ENCODE peak calls at places on chromosomes 6 and 20, in ten cellular contexts. S, B, N, Q, R, F, M, I, G and V are unnamed samples.

GRCh38 chr6:44219053-44219814 is 2.5 kb downstream of the MYMX start:
- DNase-seq in N (no peak), Q (no peak), M (peak), B (peak), S (peak), G (peak), F (peak), R (peak), I (peak), V (peak)

GRCh38 chr6:22221630-22222029 is 75.2 kb downstream of the PRL start:
- DNase-seq in Q (no peak), G (no peak), B (no peak), R (no peak), M (no peak), I (no peak), S (no peak), F (no peak), N (peak), V (no peak)

GRCh38 chr6:160378218-160378617 is 30.0 kb downstream of the SLC22A3 start:
- DNase-seq in F (no peak), R (no peak), N (no peak), Q (no peak), S (no peak), G (peak), B (no peak), I (no peak), M (no peak), V (no peak)

GRCh38 chr20:41085606-41086005 is 51.7 kb upstream of the PLCG1 start:
- DNase-seq in B (no peak), N (no peak), I (no peak), S (no peak), M (no peak), G (no peak), R (no peak), Q (no peak), F (no peak), V (no peak)

GRCh38 chr6:31836676-31837611 is 9.4 kb downstream of the HSPA1B start:
- DNase-seq in F (no peak), N (peak), R (no peak), M (no peak), I (no peak), B (no peak), Q (no peak), G (no peak), S (no peak), V (no peak)

GRCh38 chr20:58817748-58818147 is 33.0 kb downstream of the GNAS-AS1 start:
- DNase-seq in R (no peak), M (no peak), I (no peak), Q (no peak), F (no peak), N (no peak), G (no peak), B (no peak), S (no peak), V (no peak)

GRCh38 chr6:37630281-37630799 is 67.3 kb downstream of the MDGA1 start:
- DNase-seq in F (no peak), Q (no peak), B (no peak), N (peak), S (peak), I (no peak), R (no peak), M (no peak), G (peak), V (no peak)

GRCh38 chr6:160692369-160692959 is 9.6 kb upstream of the PLG start:
- DNase-seq in N (no peak), R (no peak), S (no peak), G (no peak), M (no peak), Q (no peak), B (no peak), F (no peak), I (no peak), V (no peak)

GRCh38 chr6:166813461-166813860 is 142.9 kb downstream of the RNASET2 start:
- DNase-seq in S (no peak), N (no peak), M (no peak), Q (no peak), R (no peak), F (no peak), B (no peak), G (no peak), I (no peak), V (no peak)

GRCh38 chr6:47456536-47456975 is 21.0 kb upstream of the CD2AP start:
- DNase-seq in M (no peak), N (no peak), R (no peak), B (no peak), I (no peak), F (no peak), Q (no peak), S (no peak), G (no peak), V (no peak)

GRCh38 chr20:11544029-11544678 is 373.5 kb upstream of the BTBD3 start:
- DNase-seq in I (no peak), B (peak), N (peak), M (peak), F (peak), G (peak), S (no peak), Q (no peak), R (no peak), V (peak)

GRCh38 chr6:111631930-111632460 is 26.3 kb upstream of the TRAF3IP2 start:
- DNase-seq in F (no peak), M (peak), I (no peak), S (no peak), N (no peak), B (no peak), Q (no peak), G (no peak), R (no peak), V (no peak)

GRCh38 chr6:19153270-19153980 is 683.7 kb upstream of the ID4 start:
- DNase-seq in F (no peak), I (no peak), B (no peak), N (peak), S (no peak), Q (no peak), G (no peak), M (no peak), R (peak), V (no peak)

GRCh38 chr20:12179692-12180091 is 262.0 kb downstream of the BTBD3 start:
- DNase-seq in M (no peak), Q (no peak), B (no peak), S (no peak), G (no peak), N (no peak), I (no peak), F (no peak), R (no peak), V (no peak)

GRCh38 chr20:15637971-15638754 is 935.1 kb downstream of the KIF16B start:
- DNase-seq in S (no peak), N (no peak), G (no peak), R (no peak), F (no peak), Q (no peak), I (no peak), M (no peak), B (no peak), V (peak)

GRCh38 chr20:32457476-32457986 is 99.4 kb downstream of the ASXL1 start:
- DNase-seq in S (peak), F (peak), M (peak), Q (no peak), G (no peak), I (no peak), B (peak), N (peak), R (no peak), V (peak)

GRCh38 chr20:63628246-63628975 is 1.5 kb upstream of the GMEB2 start:
- DNase-seq in I (peak), F (peak), B (peak), R (peak), M (peak), Q (peak), S (peak), G (no peak), N (peak), V (no peak)

GRCh38 chr6:36198986-36199385 is 2.4 kb downstream of the BRPF3 start:
- DNase-seq in B (no peak), F (no peak), G (no peak), N (no peak), Q (no peak), M (no peak), I (no peak), S (no peak), R (no peak), V (no peak)

GRCh38 chr20:62494537-62494936 is 18.7 kb upstream of the GATA5 start:
- DNase-seq in Q (no peak), N (no peak), S (no peak), R (no peak), M (no peak), G (no peak), I (no peak), B (peak), F (no peak), V (no peak)

GRCh38 chr6:87829622-87830121 is 127.6 kb upstream of the AKIRIN2 start:
- DNase-seq in F (no peak), N (no peak), Q (no peak), M (no peak), B (no peak), S (no peak), R (no peak), I (no peak), G (no peak), V (no peak)

GRCh38 chr6:51702851-51703250 is 384.6 kb downstream of the PKHD1 start:
- DNase-seq in S (no peak), Q (no peak), R (no peak), G (no peak), M (no peak), N (no peak), I (no peak), F (no peak), B (no peak), V (no peak)

GRCh38 chr6:146224988-146225387 is 196.1 kb downstream of the GRM1 start:
- DNase-seq in Q (no peak), M (no peak), R (no peak), F (no peak), S (no peak), I (no peak), B (no peak), G (no peak), N (no peak), V (no peak)

GRCh38 chr6:128516514-128516898 is 3.9 kb downstream of the PTPRK start:
- DNase-seq in S (no peak), M (no peak), R (no peak), N (no peak), Q (no peak), B (no peak), I (no peak), F (no peak), G (no peak), V (no peak)

GRCh38 chr6:53492860-53493634 is 51.9 kb downstream of the GCLC start:
- DNase-seq in I (no peak), S (no peak), R (no peak), F (peak), N (peak), M (no peak), B (no peak), Q (no peak), G (no peak), V (no peak)

GRCh38 chr6:147205690-147206600 is 1.7 kb downstream of the STXBP5 start:
- DNase-seq in G (no peak), B (no peak), F (no peak), M (no peak), S (no peak), I (no peak), N (peak), R (no peak), Q (no peak), V (no peak)

GRCh38 chr6:14706378-14706929 is 539.4 kb upstream of the JARID2 start:
- DNase-seq in I (no peak), B (peak), G (no peak), Q (no peak), M (no peak), N (peak), R (peak), F (no peak), S (peak), V (no peak)

GRCh38 chr6:113645576-113645970 is 211.6 kb upstream of the MARCKS start:
- DNase-seq in B (no peak), M (no peak), G (no peak), F (no peak), R (no peak), N (peak), Q (no peak), S (no peak), I (no peak), V (no peak)

GRCh38 chr6:35415065-35415880 is 36.9 kb upstream of the FANCE start:
- DNase-seq in F (no peak), I (no peak), S (peak), R (peak), M (peak), G (peak), Q (peak), N (peak), B (peak), V (peak)

GRCh38 chr6:42877695-42878094 is 1.7 kb upstream of the RPL7L1 start:
- DNase-seq in B (no peak), Q (no peak), N (no peak), M (no peak), F (no peak), R (no peak), I (no peak), S (no peak), G (no peak), V (no peak)

GRCh38 chr6:42879372-42880239 is at the start of gene RPL7L1:
- DNase-seq in B (peak), F (peak), Q (peak), M (peak), S (peak), R (peak), G (peak), I (peak), N (peak), V (peak)
- TF ChIP-seq CTCF in B (no peak), F (no peak), Q (no peak), M (no peak), S (no peak), R (peak), G (no peak), I (no peak), N (no peak), V (peak)

GRCh38 chr6:150076196-150076893 is 7.4 kb upstream of the ULBP3 start:
- DNase-seq in F (no peak), N (no peak), G (no peak), Q (no peak), S (no peak), I (no peak), R (no peak), M (no peak), B (no peak), V (no peak)
- TF ChIP-seq CTCF in F (no peak), N (peak), G (no peak), Q (no peak), S (no peak), I (no peak), R (no peak), M (peak), B (no peak), V (peak)

GRCh38 chr6:168815229-168815628 is 374.2 kb downstream of the SMOC2 start:
- DNase-seq in S (no peak), R (no peak), F (no peak), B (no peak), M (no peak), Q (no peak), N (no peak), I (no peak), G (no peak), V (no peak)
- TF ChIP-seq CTCF in S (no peak), R (no peak), F (no peak), B (peak), M (peak), Q (no peak), N (peak), I (no peak), G (no peak), V (peak)

GRCh38 chr6:81752084-81752968 is at the start of gene TENT5A:
- DNase-seq in S (peak), Q (peak), G (peak), F (peak), R (peak), N (peak), M (peak), B (peak), I (peak), V (peak)

GRCh38 chr6:81754906-81755305 is 2.4 kb upstream of the TENT5A start:
- DNase-seq in M (no peak), I (no peak), Q (no peak), F (no peak), S (no peak), N (no peak), G (no peak), B (no peak), R (no peak), V (no peak)

GRCh38 chr6:81752969-81753708 is 658 bp upstream of the TENT5A start:
- DNase-seq in M (peak), I (peak), Q (peak), F (peak), S (peak), R (peak), G (peak), B (peak), N (peak), V (peak)

GRCh38 chr6:81755536-81755935 is 3.1 kb upstream of the TENT5A start:
- DNase-seq in S (no peak), R (no peak), Q (no peak), F (no peak), I (no peak), N (no peak), M (no peak), B (no peak), G (no peak), V (no peak)

GRCh38 chr6:81753709-81754678 is 1.5 kb upstream of the TENT5A start:
- DNase-seq in Q (peak), F (peak), I (peak), M (peak), N (peak), R (peak), G (peak), B (peak), S (peak), V (peak)
- TF ChIP-seq CTCF in Q (peak), F (peak), I (no peak), M (peak), N (peak), R (peak), G (no peak), B (peak), S (peak), V (peak)

DNA sequence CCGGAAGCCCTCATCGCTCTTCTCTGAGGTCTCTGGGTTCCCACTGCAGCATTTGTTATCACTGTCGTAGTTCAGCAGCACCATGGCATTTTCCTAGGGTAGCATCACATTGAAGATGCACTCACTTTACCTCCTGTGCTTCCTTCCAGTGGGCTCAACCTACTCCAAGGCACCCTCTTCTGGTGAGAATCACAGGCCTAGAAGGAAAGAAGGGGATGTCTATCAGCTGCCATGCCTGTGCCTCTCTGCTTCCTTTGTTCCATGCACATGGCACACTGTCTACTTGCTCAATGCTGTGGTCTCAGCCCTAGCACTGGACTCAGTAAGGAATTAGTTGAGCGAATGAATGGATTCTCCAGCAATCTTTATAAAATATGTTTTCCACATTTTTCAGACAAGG is 22.6 kb downstream of the CST4 start:
- DNase-seq in R (no peak), I (no peak), F (no peak), B (no peak), N (peak), M (no peak), G (peak), Q (no peak), S (no peak), V (no peak)
- TF ChIP-seq CTCF in R (no peak), I (no peak), F (no peak), B (no peak), N (peak), M (no peak), G (no peak), Q (no peak), S (no peak), V (no peak)

GRCh38 chr20:56626367-56627121 is 2.6 kb upstream of the TFAP2C start:
- DNase-seq in F (no peak), N (no peak), S (peak), B (no peak), I (no peak), R (no peak), G (peak), M (peak), Q (no peak), V (peak)
- TF ChIP-seq CTCF in F (no peak), N (no peak), S (no peak), B (peak), I (no peak), R (no peak), G (no peak), M (peak), Q (no peak), V (peak)

DNA sequence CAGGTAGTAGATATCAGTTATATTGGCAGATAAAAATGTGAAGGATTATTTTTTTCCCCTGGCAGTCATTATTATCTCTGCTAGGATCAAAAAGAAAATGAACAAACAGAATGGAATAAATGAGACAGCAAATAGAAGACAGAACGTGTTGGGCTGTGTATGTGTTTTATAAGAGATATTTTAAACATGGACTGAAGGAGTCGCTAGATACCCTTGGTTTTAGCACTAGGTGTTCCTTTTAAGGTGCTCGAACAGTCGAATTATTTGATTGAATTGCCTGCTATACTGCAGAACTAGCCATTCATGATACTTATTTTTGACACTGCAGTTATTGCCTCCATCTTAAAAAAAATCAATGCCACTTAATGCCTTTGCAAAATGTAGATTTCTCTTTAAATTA is 3.7 kb downstream of the GRIK2 start:
- DNase-seq in G (no peak), B (no peak), N (peak), R (no peak), F (no peak), I (no peak), S (no peak), M (no peak), Q (no peak), V (no peak)
- TF ChIP-seq CTCF in G (no peak), B (no peak), N (no peak), R (no peak), F (no peak), I (no peak), S (no peak), M (peak), Q (no peak), V (peak)

GRCh38 chr6:25789475-25789874 is 34.9 kb downstream of the SLC17A4 start:
- DNase-seq in N (no peak), S (no peak), I (no peak), B (no peak), F (no peak), Q (no peak), M (no peak), G (no peak), R (no peak), V (no peak)

GRCh38 chr6:25793970-25794369 is 37.9 kb downstream of the SLC17A1 start:
- DNase-seq in S (no peak), I (no peak), F (no peak), N (no peak), M (no peak), Q (no peak), R (no peak), B (no peak), G (no peak), V (no peak)

GRCh38 chr6:25792016-25792415 is 37.5 kb downstream of the SLC17A4 start:
- DNase-seq in Q (no peak), G (no peak), M (no peak), N (no peak), F (no peak), I (no peak), R (no peak), B (no peak), S (no peak), V (no peak)

GRCh38 chr6:25787469-25787868 is 32.9 kb downstream of the SLC17A4 start:
- DNase-seq in R (no peak), I (no peak), F (no peak), G (no peak), B (no peak), S (no peak), N (no peak), Q (no peak), M (no peak), V (no peak)

DNA sequence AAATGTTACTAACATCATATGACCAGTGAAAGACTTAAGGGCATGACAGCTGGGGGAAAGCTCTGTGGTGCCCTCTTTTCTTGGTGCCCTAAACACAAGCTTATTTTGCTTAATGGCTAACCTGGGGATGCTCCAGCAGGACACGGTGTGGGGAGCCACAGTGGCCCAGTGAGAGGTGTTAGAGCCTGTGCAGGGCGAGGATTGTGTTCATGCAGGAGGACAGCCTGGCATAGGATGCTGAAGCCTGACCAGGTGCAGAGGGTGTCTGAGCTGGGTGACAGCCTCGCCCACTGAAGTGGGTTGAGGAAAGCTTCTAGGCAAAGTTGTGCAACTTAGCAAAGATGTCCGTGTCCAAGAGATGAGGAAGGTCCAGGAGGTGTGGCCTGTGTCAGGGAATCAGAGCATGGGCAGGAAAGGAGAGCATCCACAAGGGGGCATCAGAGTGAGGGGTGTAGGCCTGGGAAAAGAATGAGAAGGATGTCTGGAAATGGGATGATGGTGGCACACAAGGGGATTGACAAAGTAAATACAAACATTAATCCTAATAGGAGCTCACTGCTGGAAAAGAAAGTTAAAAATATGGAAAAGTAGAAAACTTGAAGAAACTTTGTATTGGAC is 33.9 kb downstream of the SLC17A4 start:
- DNase-seq in R (peak), F (peak), Q (peak), S (no peak), G (no peak), M (peak), I (no peak), B (peak), N (peak), V (no peak)
- TF ChIP-seq CTCF in R (peak), F (peak), Q (peak), S (peak), G (no peak), M (peak), I (no peak), B (peak), N (peak), V (peak)